ENCODE peak calls at places on chromosomes 1 and 21, in six cellular contexts. One of them, this sample, is unnamed.

GRCh38 chr1:2544093-2544874 is 11.9 kb upstream of the TNFRSF14 start:
- DNase-seq in mesothelial cell of epicardium: no peak
- DNase-seq in HFF-Myc: no peak
- DNase-seq in type B pancreatic cell: no peak
- DNase-seq in brain microvascular endothelial cell: no peak
- DNase-seq in astrocyte of the spinal cord: peak
- DNase-seq in this sample: no peak

GRCh38 chr1:170351368-170351946 is 180.5 kb upstream of the GORAB start:
- DNase-seq in mesothelial cell of epicardium: no peak
- DNase-seq in HFF-Myc: no peak
- DNase-seq in type B pancreatic cell: no peak
- DNase-seq in brain microvascular endothelial cell: no peak
- DNase-seq in astrocyte of the spinal cord: peak
- DNase-seq in this sample: no peak

GRCh38 chr1:57633055-57633454 is 209.2 kb upstream of the DAB1 start:
- DNase-seq in mesothelial cell of epicardium: no peak
- DNase-seq in HFF-Myc: no peak
- DNase-seq in type B pancreatic cell: no peak
- DNase-seq in brain microvascular endothelial cell: no peak
- DNase-seq in astrocyte of the spinal cord: no peak
- DNase-seq in this sample: no peak

GRCh38 chr1:65470766-65471165 is 50.3 kb downstream of the LEPR start:
- DNase-seq in mesothelial cell of epicardium: no peak
- DNase-seq in HFF-Myc: no peak
- DNase-seq in type B pancreatic cell: no peak
- DNase-seq in brain microvascular endothelial cell: no peak
- DNase-seq in astrocyte of the spinal cord: peak
- DNase-seq in this sample: no peak

GRCh38 chr1:173920868-173921267 is 3.7 kb upstream of the SERPINC1 start:
- DNase-seq in mesothelial cell of epicardium: no peak
- DNase-seq in HFF-Myc: no peak
- DNase-seq in type B pancreatic cell: no peak
- DNase-seq in brain microvascular endothelial cell: no peak
- DNase-seq in astrocyte of the spinal cord: no peak
- DNase-seq in this sample: no peak

GRCh38 chr1:213457733-213458132 is 406.7 kb downstream of the RPS6KC1 start:
- DNase-seq in mesothelial cell of epicardium: no peak
- DNase-seq in HFF-Myc: no peak
- DNase-seq in type B pancreatic cell: no peak
- DNase-seq in brain microvascular endothelial cell: no peak
- DNase-seq in astrocyte of the spinal cord: no peak
- DNase-seq in this sample: no peak

GRCh38 chr1:59814901-59815825 is at the start of gene HOOK1:
- DNase-seq in mesothelial cell of epicardium: peak
- DNase-seq in HFF-Myc: no peak
- DNase-seq in type B pancreatic cell: no peak
- DNase-seq in brain microvascular endothelial cell: no peak
- DNase-seq in astrocyte of the spinal cord: no peak
- DNase-seq in this sample: no peak

GRCh38 chr1:15952317-15953258 is 23.3 kb downstream of the ZBTB17 start:
- DNase-seq in mesothelial cell of epicardium: no peak
- DNase-seq in HFF-Myc: peak
- DNase-seq in type B pancreatic cell: no peak
- DNase-seq in brain microvascular endothelial cell: peak
- DNase-seq in astrocyte of the spinal cord: peak
- DNase-seq in this sample: no peak

GRCh38 chr1:201126463-201126831 is 537 bp downstream of the ASCL5 start:
- DNase-seq in mesothelial cell of epicardium: no peak
- DNase-seq in HFF-Myc: no peak
- DNase-seq in type B pancreatic cell: no peak
- DNase-seq in brain microvascular endothelial cell: no peak
- DNase-seq in astrocyte of the spinal cord: peak
- DNase-seq in this sample: no peak

GRCh38 chr1:172653015-172653709 is 5.7 kb upstream of the FASLG start:
- DNase-seq in mesothelial cell of epicardium: no peak
- DNase-seq in HFF-Myc: no peak
- DNase-seq in type B pancreatic cell: no peak
- DNase-seq in brain microvascular endothelial cell: peak
- DNase-seq in astrocyte of the spinal cord: peak
- DNase-seq in this sample: no peak

GRCh38 chr1:56715161-56715560 is 70.0 kb downstream of the PRKAA2 start:
- DNase-seq in mesothelial cell of epicardium: no peak
- DNase-seq in HFF-Myc: no peak
- DNase-seq in type B pancreatic cell: no peak
- DNase-seq in brain microvascular endothelial cell: no peak
- DNase-seq in astrocyte of the spinal cord: peak
- DNase-seq in this sample: no peak

GRCh38 chr1:67463298-67463960 is 33.2 kb upstream of the SERBP1 start:
- DNase-seq in mesothelial cell of epicardium: no peak
- DNase-seq in HFF-Myc: no peak
- DNase-seq in type B pancreatic cell: no peak
- DNase-seq in brain microvascular endothelial cell: peak
- DNase-seq in astrocyte of the spinal cord: peak
- DNase-seq in this sample: no peak

GRCh38 chr21:41142051-41142795 is 25.7 kb upstream of the BACE2 start:
- DNase-seq in mesothelial cell of epicardium: no peak
- DNase-seq in HFF-Myc: peak
- DNase-seq in type B pancreatic cell: no peak
- DNase-seq in brain microvascular endothelial cell: peak
- DNase-seq in astrocyte of the spinal cord: peak
- DNase-seq in this sample: peak

DNA sequence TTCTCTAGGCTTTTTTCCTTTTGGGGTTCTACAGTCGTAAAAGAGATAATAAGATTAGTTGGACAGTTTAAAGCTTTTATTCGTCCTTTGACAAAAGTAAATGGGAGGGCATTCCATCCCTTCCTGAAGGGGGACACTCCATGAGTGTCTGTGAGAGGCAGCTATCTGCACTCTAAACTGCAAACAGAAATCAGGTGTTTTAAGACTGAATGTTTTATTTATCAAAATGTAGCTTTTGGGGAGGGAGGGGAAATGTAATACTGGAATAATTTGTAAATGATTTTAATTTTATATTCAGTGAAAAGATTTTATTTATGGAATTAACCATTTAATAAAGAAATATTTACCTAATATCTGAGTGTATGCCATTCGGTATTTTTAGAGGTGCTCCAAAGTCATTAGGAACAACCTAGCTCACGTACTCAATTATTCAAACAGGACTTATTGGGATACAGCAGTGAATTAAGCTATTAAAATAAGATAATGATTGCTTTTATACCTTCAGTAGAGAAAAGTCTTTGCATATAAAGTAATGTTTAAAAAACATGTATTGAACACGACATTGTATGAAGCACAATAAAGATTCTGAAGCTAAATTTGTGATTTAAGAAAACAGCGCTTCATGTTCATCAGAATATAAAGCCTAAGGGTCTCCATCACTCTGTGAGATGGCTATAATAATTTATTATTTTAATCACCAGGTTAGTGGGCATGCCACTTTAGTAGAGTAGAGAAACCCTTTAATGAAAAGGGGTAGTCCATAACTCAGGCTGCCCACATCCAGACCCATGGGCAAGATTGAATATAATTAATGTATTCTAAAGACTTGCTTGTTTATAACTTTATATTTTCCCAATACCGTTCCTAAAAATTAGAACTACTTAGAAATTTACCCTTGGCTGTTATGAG is 3.0 kb downstream of the CCN1 start:
- DNase-seq in mesothelial cell of epicardium: no peak
- DNase-seq in HFF-Myc: no peak
- DNase-seq in type B pancreatic cell: no peak
- DNase-seq in brain microvascular endothelial cell: no peak
- DNase-seq in astrocyte of the spinal cord: no peak
- DNase-seq in this sample: no peak
- TF ChIP-seq CTCF in mesothelial cell of epicardium: no peak
- TF ChIP-seq CTCF in HFF-Myc: no peak
- TF ChIP-seq CTCF in type B pancreatic cell: no peak
- TF ChIP-seq CTCF in brain microvascular endothelial cell: peak
- TF ChIP-seq CTCF in astrocyte of the spinal cord: no peak
- TF ChIP-seq CTCF in this sample: no peak

DNA sequence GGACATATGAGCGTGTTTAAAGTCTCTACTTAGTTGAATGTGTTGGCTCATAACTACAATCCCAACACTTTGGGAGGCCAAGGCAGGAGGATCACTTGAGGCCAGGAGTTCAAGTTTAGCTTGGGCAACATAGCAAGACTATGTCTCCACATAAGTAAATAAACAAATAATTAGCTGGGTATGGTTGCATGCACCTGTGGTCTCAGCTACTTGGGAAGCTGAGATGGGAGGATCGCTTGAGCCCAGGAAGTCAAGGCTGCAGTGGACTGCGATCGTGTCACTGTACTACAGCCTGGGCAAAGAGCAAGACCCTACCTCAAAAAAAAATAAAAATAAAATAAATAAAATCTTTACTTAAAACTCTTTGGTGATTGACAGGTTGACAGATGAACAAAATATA is 13.0 kb upstream of the PDIK1L start:
- DNase-seq in mesothelial cell of epicardium: no peak
- DNase-seq in HFF-Myc: no peak
- DNase-seq in type B pancreatic cell: no peak
- DNase-seq in brain microvascular endothelial cell: no peak
- DNase-seq in astrocyte of the spinal cord: no peak
- DNase-seq in this sample: no peak
- TF ChIP-seq CTCF in mesothelial cell of epicardium: no peak
- TF ChIP-seq CTCF in HFF-Myc: no peak
- TF ChIP-seq CTCF in type B pancreatic cell: no peak
- TF ChIP-seq CTCF in brain microvascular endothelial cell: no peak
- TF ChIP-seq CTCF in astrocyte of the spinal cord: no peak
- TF ChIP-seq CTCF in this sample: no peak

DNA sequence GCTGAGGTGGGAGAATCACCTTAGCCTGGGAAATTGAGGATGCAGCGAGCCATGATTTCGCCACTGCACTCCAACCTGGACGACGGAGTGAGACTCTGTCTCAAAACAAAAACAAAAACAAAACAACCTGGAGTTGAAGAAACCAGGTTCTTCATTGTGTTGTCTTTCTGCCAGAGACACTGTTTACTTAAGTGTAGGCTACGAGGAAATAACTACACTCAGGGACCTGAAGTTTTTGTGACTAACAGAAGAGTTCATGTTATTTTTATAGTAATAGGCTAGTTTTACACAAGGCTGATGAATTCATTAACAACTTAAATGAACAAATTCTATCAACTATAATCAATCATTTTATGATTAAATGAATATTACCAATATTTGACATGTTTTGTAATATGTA is 98.5 kb upstream of the MPC2 start:
- DNase-seq in mesothelial cell of epicardium: no peak
- DNase-seq in HFF-Myc: no peak
- DNase-seq in type B pancreatic cell: no peak
- DNase-seq in brain microvascular endothelial cell: no peak
- DNase-seq in astrocyte of the spinal cord: no peak
- DNase-seq in this sample: no peak
- TF ChIP-seq CTCF in mesothelial cell of epicardium: no peak
- TF ChIP-seq CTCF in HFF-Myc: no peak
- TF ChIP-seq CTCF in type B pancreatic cell: no peak
- TF ChIP-seq CTCF in brain microvascular endothelial cell: no peak
- TF ChIP-seq CTCF in astrocyte of the spinal cord: no peak
- TF ChIP-seq CTCF in this sample: no peak

GRCh38 chr21:38333290-38334272 is 76.8 kb downstream of the KCNJ15 start:
- DNase-seq in mesothelial cell of epicardium: no peak
- DNase-seq in HFF-Myc: no peak
- DNase-seq in type B pancreatic cell: no peak
- DNase-seq in brain microvascular endothelial cell: no peak
- DNase-seq in astrocyte of the spinal cord: no peak
- DNase-seq in this sample: no peak
- TF ChIP-seq CTCF in mesothelial cell of epicardium: no peak
- TF ChIP-seq CTCF in HFF-Myc: peak
- TF ChIP-seq CTCF in type B pancreatic cell: peak
- TF ChIP-seq CTCF in brain microvascular endothelial cell: peak
- TF ChIP-seq CTCF in astrocyte of the spinal cord: peak
- TF ChIP-seq CTCF in this sample: no peak

DNA sequence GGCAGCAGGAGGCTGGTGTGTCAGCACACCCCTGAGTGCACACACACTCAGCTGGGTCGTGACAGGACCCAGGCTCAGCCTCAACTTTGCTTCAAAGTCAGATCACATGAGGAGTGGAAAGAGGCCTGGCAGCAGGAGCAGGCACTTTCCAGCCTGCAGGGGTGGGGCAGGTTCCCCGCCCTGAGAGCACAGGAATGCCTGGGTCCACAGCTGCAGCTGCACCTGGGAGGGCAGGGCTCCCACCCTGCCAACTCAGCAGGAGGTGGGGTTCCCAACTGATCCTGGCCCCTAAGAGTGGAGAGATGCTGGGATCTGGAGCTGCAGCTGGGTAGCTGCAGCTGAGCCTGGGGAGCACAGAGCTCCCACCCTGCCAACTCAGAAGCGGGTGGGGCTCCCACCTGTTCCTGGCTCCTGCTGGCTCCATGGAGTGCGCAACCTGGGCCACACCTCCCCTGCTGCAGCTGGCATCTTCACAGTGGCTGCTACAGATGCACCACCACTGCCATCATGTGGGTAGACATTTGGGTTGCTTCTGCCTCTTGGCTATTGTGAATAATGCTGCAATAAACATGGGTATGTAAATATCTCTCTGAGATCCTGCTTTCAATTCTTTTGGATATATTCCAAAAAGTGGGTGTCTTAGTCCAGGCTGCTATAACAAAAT is 415.4 kb downstream of the TTLL7 start:
- DNase-seq in mesothelial cell of epicardium: no peak
- DNase-seq in HFF-Myc: peak
- DNase-seq in type B pancreatic cell: no peak
- DNase-seq in brain microvascular endothelial cell: no peak
- DNase-seq in astrocyte of the spinal cord: no peak
- DNase-seq in this sample: no peak
- TF ChIP-seq CTCF in mesothelial cell of epicardium: no peak
- TF ChIP-seq CTCF in HFF-Myc: peak
- TF ChIP-seq CTCF in type B pancreatic cell: peak
- TF ChIP-seq CTCF in brain microvascular endothelial cell: no peak
- TF ChIP-seq CTCF in astrocyte of the spinal cord: no peak
- TF ChIP-seq CTCF in this sample: no peak

DNA sequence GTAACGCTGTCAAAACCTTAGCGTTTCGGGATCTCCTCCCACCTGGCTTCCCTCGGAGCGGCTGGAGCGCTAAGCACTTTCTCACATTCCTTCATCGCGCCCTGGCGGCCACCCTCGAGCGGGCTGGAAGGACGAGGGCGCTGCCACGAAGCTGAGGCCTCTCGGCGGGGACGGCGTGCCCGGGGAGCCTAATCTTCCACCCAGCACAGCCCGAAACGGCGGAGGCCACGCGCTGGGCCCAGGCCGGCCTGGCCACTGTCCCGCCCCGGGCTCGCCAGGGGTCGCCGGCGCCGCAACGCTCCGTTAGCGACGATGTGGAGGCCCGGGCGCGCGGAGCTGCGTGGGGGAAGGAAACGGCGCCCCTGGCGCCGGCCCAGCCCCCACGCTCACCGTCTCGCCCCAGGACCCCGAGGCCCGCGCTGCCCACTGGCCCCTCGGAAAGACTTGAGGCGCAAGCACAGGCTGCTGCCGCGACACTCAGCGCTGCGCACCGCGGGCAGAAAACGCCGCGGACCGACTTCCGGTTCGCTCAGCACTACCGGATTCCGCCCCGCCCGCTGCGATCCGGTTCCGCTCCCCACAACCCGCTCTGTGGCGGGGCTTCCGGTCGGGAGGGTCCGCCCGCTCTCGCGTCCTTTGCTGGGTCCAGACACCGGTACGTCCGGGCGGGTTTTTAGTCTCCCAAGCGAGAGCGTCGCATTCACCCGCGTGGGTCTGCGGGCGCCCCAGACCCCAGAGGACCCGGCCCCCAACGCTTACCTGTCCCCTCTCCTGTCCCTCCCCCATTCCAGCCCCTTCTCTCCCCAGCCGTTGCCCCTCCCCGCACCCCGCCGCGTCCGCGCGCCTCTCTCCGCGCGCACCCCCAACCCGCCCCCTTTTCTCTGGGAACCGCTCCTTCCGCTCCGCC is at the start of gene YBEY:
- DNase-seq in mesothelial cell of epicardium: peak
- DNase-seq in HFF-Myc: peak
- DNase-seq in type B pancreatic cell: peak
- DNase-seq in brain microvascular endothelial cell: peak
- DNase-seq in astrocyte of the spinal cord: peak
- DNase-seq in this sample: peak
- TF ChIP-seq CTCF in mesothelial cell of epicardium: peak
- TF ChIP-seq CTCF in HFF-Myc: peak
- TF ChIP-seq CTCF in type B pancreatic cell: peak
- TF ChIP-seq CTCF in brain microvascular endothelial cell: peak
- TF ChIP-seq CTCF in astrocyte of the spinal cord: peak
- TF ChIP-seq CTCF in this sample: peak

This sample was measured in lung.